ENCODE peak calls at places on chromosome 13, in seven cellular contexts. One of them, this sample, is unnamed.

GRCh38 chr13:113901231-113901630 is 37.4 kb upstream of the GAS6 start:
- DNase-seq in glutamatergic neuron: no peak
- DNase-seq in T47D: no peak
- DNase-seq in type B pancreatic cell: peak; percentile 64
- DNase-seq in progenitor cell of endocrine pancreas: no peak
- DNase-seq in ascending aorta: no peak
- DNase-seq in stimulated activated CD4-positive, alpha-beta T cell treated with anti-CD3 and anti-CD28 coated beads, Interleukin-12 subunit alpha, Interleukin-12 subunit beta, amount 100 ng/mL, for 48 hours: no peak
- DNase-seq in this sample: no peak

GRCh38 chr13:112054616-112055015 is 12.3 kb upstream of the SOX1 start:
- DNase-seq in T47D: no peak
- DNase-seq in glutamatergic neuron: no peak
- DNase-seq in ascending aorta: no peak
- DNase-seq in progenitor cell of endocrine pancreas: no peak
- DNase-seq in stimulated activated CD4-positive, alpha-beta T cell treated with anti-CD3 and anti-CD28 coated beads, Interleukin-12 subunit alpha, Interleukin-12 subunit beta, amount 100 ng/mL, for 48 hours: no peak
- DNase-seq in type B pancreatic cell: no peak
- DNase-seq in this sample: no peak

GRCh38 chr13:114073881-114074551 is 58.4 kb downstream of the RASA3 start:
- DNase-seq in type B pancreatic cell: no peak
- DNase-seq in glutamatergic neuron: no peak
- DNase-seq in T47D: no peak
- DNase-seq in stimulated activated CD4-positive, alpha-beta T cell treated with anti-CD3 and anti-CD28 coated beads, Interleukin-12 subunit alpha, Interleukin-12 subunit beta, amount 100 ng/mL, for 48 hours: no peak
- DNase-seq in ascending aorta: no peak
- DNase-seq in progenitor cell of endocrine pancreas: no peak
- DNase-seq in this sample: no peak

GRCh38 chr13:99856021-99856420 is 115.5 kb downstream of the ZIC5 start:
- DNase-seq in type B pancreatic cell: no peak
- DNase-seq in stimulated activated CD4-positive, alpha-beta T cell treated with anti-CD3 and anti-CD28 coated beads, Interleukin-12 subunit alpha, Interleukin-12 subunit beta, amount 100 ng/mL, for 48 hours: no peak
- DNase-seq in ascending aorta: no peak
- DNase-seq in glutamatergic neuron: no peak
- DNase-seq in T47D: peak; percentile 41
- DNase-seq in progenitor cell of endocrine pancreas: no peak
- DNase-seq in this sample: no peak

GRCh38 chr13:33125821-33126570 is 109.8 kb downstream of the KL start:
- DNase-seq in stimulated activated CD4-positive, alpha-beta T cell treated with anti-CD3 and anti-CD28 coated beads, Interleukin-12 subunit alpha, Interleukin-12 subunit beta, amount 100 ng/mL, for 48 hours: no peak
- DNase-seq in glutamatergic neuron: no peak
- DNase-seq in T47D: no peak
- DNase-seq in ascending aorta: no peak
- DNase-seq in progenitor cell of endocrine pancreas: no peak
- DNase-seq in type B pancreatic cell: no peak
- DNase-seq in this sample: peak; percentile 82

GRCh38 chr13:44172411-44172810 is 201.2 kb upstream of the SERP2 start:
- DNase-seq in stimulated activated CD4-positive, alpha-beta T cell treated with anti-CD3 and anti-CD28 coated beads, Interleukin-12 subunit alpha, Interleukin-12 subunit beta, amount 100 ng/mL, for 48 hours: no peak
- DNase-seq in type B pancreatic cell: no peak
- DNase-seq in glutamatergic neuron: no peak
- DNase-seq in progenitor cell of endocrine pancreas: no peak
- DNase-seq in T47D: no peak
- DNase-seq in ascending aorta: no peak
- DNase-seq in this sample: no peak

GRCh38 chr13:36533806-36534205 is 101.5 kb downstream of the CCNA1 start:
- DNase-seq in glutamatergic neuron: no peak
- DNase-seq in T47D: no peak
- DNase-seq in type B pancreatic cell: no peak
- DNase-seq in ascending aorta: no peak
- DNase-seq in progenitor cell of endocrine pancreas: no peak
- DNase-seq in stimulated activated CD4-positive, alpha-beta T cell treated with anti-CD3 and anti-CD28 coated beads, Interleukin-12 subunit alpha, Interleukin-12 subunit beta, amount 100 ng/mL, for 48 hours: no peak
- DNase-seq in this sample: no peak

GRCh38 chr13:26280822-26281221 is 26.9 kb downstream of the CDK8 start:
- DNase-seq in type B pancreatic cell: no peak
- DNase-seq in glutamatergic neuron: no peak
- DNase-seq in stimulated activated CD4-positive, alpha-beta T cell treated with anti-CD3 and anti-CD28 coated beads, Interleukin-12 subunit alpha, Interleukin-12 subunit beta, amount 100 ng/mL, for 48 hours: no peak
- DNase-seq in progenitor cell of endocrine pancreas: no peak
- DNase-seq in T47D: no peak
- DNase-seq in ascending aorta: no peak
- DNase-seq in this sample: no peak

GRCh38 chr13:98075048-98075447 is 67.8 kb upstream of the FARP1 start:
- DNase-seq in progenitor cell of endocrine pancreas: no peak
- DNase-seq in ascending aorta: no peak
- DNase-seq in stimulated activated CD4-positive, alpha-beta T cell treated with anti-CD3 and anti-CD28 coated beads, Interleukin-12 subunit alpha, Interleukin-12 subunit beta, amount 100 ng/mL, for 48 hours: no peak
- DNase-seq in glutamatergic neuron: no peak
- DNase-seq in T47D: no peak
- DNase-seq in type B pancreatic cell: no peak
- DNase-seq in this sample: no peak

GRCh38 chr13:113553541-113554332 is 30.8 kb upstream of the TFDP1 start:
- DNase-seq in stimulated activated CD4-positive, alpha-beta T cell treated with anti-CD3 and anti-CD28 coated beads, Interleukin-12 subunit alpha, Interleukin-12 subunit beta, amount 100 ng/mL, for 48 hours: no peak
- DNase-seq in T47D: no peak
- DNase-seq in progenitor cell of endocrine pancreas: no peak
- DNase-seq in glutamatergic neuron: no peak
- DNase-seq in ascending aorta: no peak
- DNase-seq in type B pancreatic cell: peak; percentile 62
- DNase-seq in this sample: no peak

GRCh38 chr13:44106231-44107152 is 226.8 kb downstream of the LACC1 start:
- DNase-seq in glutamatergic neuron: no peak
- DNase-seq in T47D: no peak
- DNase-seq in ascending aorta: no peak
- DNase-seq in type B pancreatic cell: no peak
- DNase-seq in progenitor cell of endocrine pancreas: no peak
- DNase-seq in stimulated activated CD4-positive, alpha-beta T cell treated with anti-CD3 and anti-CD28 coated beads, Interleukin-12 subunit alpha, Interleukin-12 subunit beta, amount 100 ng/mL, for 48 hours: no peak
- DNase-seq in this sample: no peak

GRCh38 chr13:28497143-28497876 is 2.4 kb upstream of the FLT1 start:
- DNase-seq in T47D: no peak
- DNase-seq in progenitor cell of endocrine pancreas: no peak
- DNase-seq in ascending aorta: no peak
- DNase-seq in stimulated activated CD4-positive, alpha-beta T cell treated with anti-CD3 and anti-CD28 coated beads, Interleukin-12 subunit alpha, Interleukin-12 subunit beta, amount 100 ng/mL, for 48 hours: no peak
- DNase-seq in type B pancreatic cell: no peak
- DNase-seq in glutamatergic neuron: no peak
- DNase-seq in this sample: no peak

GRCh38 chr13:29496241-29496712 is 99.2 kb downstream of the SLC7A1 start:
- DNase-seq in stimulated activated CD4-positive, alpha-beta T cell treated with anti-CD3 and anti-CD28 coated beads, Interleukin-12 subunit alpha, Interleukin-12 subunit beta, amount 100 ng/mL, for 48 hours: no peak
- DNase-seq in type B pancreatic cell: no peak
- DNase-seq in ascending aorta: peak; percentile 36
- DNase-seq in T47D: peak; percentile 82
- DNase-seq in progenitor cell of endocrine pancreas: no peak
- DNase-seq in glutamatergic neuron: no peak
- DNase-seq in this sample: no peak

GRCh38 chr13:49877629-49878218 is 58.4 kb downstream of the SPRYD7 start:
- DNase-seq in glutamatergic neuron: no peak
- DNase-seq in stimulated activated CD4-positive, alpha-beta T cell treated with anti-CD3 and anti-CD28 coated beads, Interleukin-12 subunit alpha, Interleukin-12 subunit beta, amount 100 ng/mL, for 48 hours: no peak
- DNase-seq in T47D: peak; percentile 37
- DNase-seq in ascending aorta: no peak
- DNase-seq in progenitor cell of endocrine pancreas: no peak
- DNase-seq in type B pancreatic cell: no peak
- DNase-seq in this sample: no peak

GRCh38 chr13:66492479-66492878 is 737.7 kb downstream of the PCDH9 start:
- DNase-seq in ascending aorta: no peak
- DNase-seq in progenitor cell of endocrine pancreas: no peak
- DNase-seq in glutamatergic neuron: no peak
- DNase-seq in stimulated activated CD4-positive, alpha-beta T cell treated with anti-CD3 and anti-CD28 coated beads, Interleukin-12 subunit alpha, Interleukin-12 subunit beta, amount 100 ng/mL, for 48 hours: no peak
- DNase-seq in type B pancreatic cell: no peak
- DNase-seq in T47D: peak; percentile 22
- DNase-seq in this sample: peak; percentile 6

GRCh38 chr13:52925775-52926285 is 77.4 kb upstream of the PCDH8 start:
- DNase-seq in T47D: no peak
- DNase-seq in ascending aorta: no peak
- DNase-seq in stimulated activated CD4-positive, alpha-beta T cell treated with anti-CD3 and anti-CD28 coated beads, Interleukin-12 subunit alpha, Interleukin-12 subunit beta, amount 100 ng/mL, for 48 hours: no peak
- DNase-seq in type B pancreatic cell: no peak
- DNase-seq in glutamatergic neuron: no peak
- DNase-seq in progenitor cell of endocrine pancreas: no peak
- DNase-seq in this sample: no peak

GRCh38 chr13:73230714-73231113 is 171.9 kb downstream of the KLF5 start:
- DNase-seq in ascending aorta: no peak
- DNase-seq in progenitor cell of endocrine pancreas: no peak
- DNase-seq in T47D: no peak
- DNase-seq in type B pancreatic cell: no peak
- DNase-seq in stimulated activated CD4-positive, alpha-beta T cell treated with anti-CD3 and anti-CD28 coated beads, Interleukin-12 subunit alpha, Interleukin-12 subunit beta, amount 100 ng/mL, for 48 hours: no peak
- DNase-seq in glutamatergic neuron: no peak
- DNase-seq in this sample: no peak

GRCh38 chr13:24670927-24671326 is 9.3 kb upstream of the ATP12A start:
- DNase-seq in stimulated activated CD4-positive, alpha-beta T cell treated with anti-CD3 and anti-CD28 coated beads, Interleukin-12 subunit alpha, Interleukin-12 subunit beta, amount 100 ng/mL, for 48 hours: no peak
- DNase-seq in progenitor cell of endocrine pancreas: no peak
- DNase-seq in glutamatergic neuron: no peak
- DNase-seq in ascending aorta: no peak
- DNase-seq in T47D: no peak
- DNase-seq in type B pancreatic cell: no peak
- DNase-seq in this sample: peak; percentile 64

GRCh38 chr13:50320297-50320862 is 305.1 kb downstream of the KCNRG start:
- DNase-seq in ascending aorta: no peak
- DNase-seq in progenitor cell of endocrine pancreas: no peak
- DNase-seq in type B pancreatic cell: no peak
- DNase-seq in T47D: peak; percentile 41
- DNase-seq in glutamatergic neuron: no peak
- DNase-seq in stimulated activated CD4-positive, alpha-beta T cell treated with anti-CD3 and anti-CD28 coated beads, Interleukin-12 subunit alpha, Interleukin-12 subunit beta, amount 100 ng/mL, for 48 hours: no peak
- DNase-seq in this sample: peak; percentile 38

GRCh38 chr13:27372896-27373295 is 51.5 kb upstream of the GTF3A start:
- DNase-seq in stimulated activated CD4-positive, alpha-beta T cell treated with anti-CD3 and anti-CD28 coated beads, Interleukin-12 subunit alpha, Interleukin-12 subunit beta, amount 100 ng/mL, for 48 hours: no peak
- DNase-seq in T47D: peak; percentile 48
- DNase-seq in progenitor cell of endocrine pancreas: peak; percentile 41
- DNase-seq in type B pancreatic cell: no peak
- DNase-seq in glutamatergic neuron: peak; percentile 72
- DNase-seq in ascending aorta: no peak
- DNase-seq in this sample: peak; percentile 77

GRCh38 chr13:45953082-45953481 is 99.5 kb downstream of the ZC3H13 start:
- DNase-seq in progenitor cell of endocrine pancreas: no peak
- DNase-seq in glutamatergic neuron: no peak
- DNase-seq in ascending aorta: no peak
- DNase-seq in T47D: no peak
- DNase-seq in type B pancreatic cell: no peak
- DNase-seq in stimulated activated CD4-positive, alpha-beta T cell treated with anti-CD3 and anti-CD28 coated beads, Interleukin-12 subunit alpha, Interleukin-12 subunit beta, amount 100 ng/mL, for 48 hours: no peak
- DNase-seq in this sample: no peak

GRCh38 chr13:49791753-49792549 is 531 bp downstream of the KPNA3 start:
- DNase-seq in T47D: peak; percentile 29
- DNase-seq in type B pancreatic cell: peak; percentile 75
- DNase-seq in ascending aorta: no peak
- DNase-seq in glutamatergic neuron: peak; percentile 72
- DNase-seq in progenitor cell of endocrine pancreas: peak; percentile 40
- DNase-seq in stimulated activated CD4-positive, alpha-beta T cell treated with anti-CD3 and anti-CD28 coated beads, Interleukin-12 subunit alpha, Interleukin-12 subunit beta, amount 100 ng/mL, for 48 hours: peak; percentile 19
- DNase-seq in this sample: peak; percentile 68

GRCh38 chr13:100675660-100676129 is 1.1 kb upstream of the TMTC4 start:
- DNase-seq in ascending aorta: no peak
- DNase-seq in progenitor cell of endocrine pancreas: no peak
- DNase-seq in T47D: no peak
- DNase-seq in stimulated activated CD4-positive, alpha-beta T cell treated with anti-CD3 and anti-CD28 coated beads, Interleukin-12 subunit alpha, Interleukin-12 subunit beta, amount 100 ng/mL, for 48 hours: no peak
- DNase-seq in type B pancreatic cell: no peak
- DNase-seq in glutamatergic neuron: no peak
- DNase-seq in this sample: no peak

GRCh38 chr13:88248393-88248792 is 577.2 kb downstream of the SLITRK5 start:
- DNase-seq in stimulated activated CD4-positive, alpha-beta T cell treated with anti-CD3 and anti-CD28 coated beads, Interleukin-12 subunit alpha, Interleukin-12 subunit beta, amount 100 ng/mL, for 48 hours: no peak
- DNase-seq in progenitor cell of endocrine pancreas: no peak
- DNase-seq in type B pancreatic cell: no peak
- DNase-seq in T47D: no peak
- DNase-seq in glutamatergic neuron: peak; percentile 39
- DNase-seq in ascending aorta: no peak
- DNase-seq in this sample: no peak